ENCODE peak calls at places on chromosome 2, in ten cellular contexts. W is body of pancreas, V is prostate gland, O is A549, S is IMR-90, N is adrenal gland, K is suprapubic skin, F is transverse colon, J is testis, Q is gastrocnemius medialis. T is an unnamed sample. For H3K4me1, the result is how much of the 10 kb centered on the place peaks cover.

GRCh38 chr2:101386599-101387150 is 628 bp downstream of the CREG2 start:
- DNase-seq in V (no peak), Q (no peak), S (no peak), K (no peak), O (peak), N (peak), F (no peak), W (peak), J (no peak), T (no peak)

GRCh38 chr2:240685771-240686371 is 3.2 kb upstream of the AQP12B start:
- DNase-seq in S (no peak), W (peak), Q (no peak), O (no peak), V (peak), J (no peak), F (peak), K (no peak), N (no peak), T (no peak)

GRCh38 chr2:25372405-25373268 is 30.9 kb upstream of the DNMT3A start:
- DNase-seq in O (no peak), J (no peak), W (no peak), N (no peak), Q (no peak), K (no peak), S (no peak), F (no peak), V (no peak), T (peak)

GRCh38 chr2:86017901-86018896 is 87.5 kb downstream of the POLR1A start:
- DNase-seq in W (peak), Q (peak), N (peak), O (peak), J (no peak), S (peak), V (peak), F (peak), K (peak), T (peak)

GRCh38 chr2:174874081-174874480 is 109.8 kb upstream of the CHRNA1 start:
- DNase-seq in J (no peak), S (no peak), F (no peak), K (no peak), V (no peak), W (no peak), O (no peak), Q (no peak), N (no peak), T (no peak)

GRCh38 chr2:159811232-159811631 is 13.2 kb upstream of the CD302 start:
- DNase-seq in N (no peak), K (no peak), W (no peak), Q (no peak), J (no peak), S (no peak), O (no peak), V (no peak), F (no peak), T (no peak)

GRCh38 chr2:8563814-8564474 is 117.9 kb upstream of the ID2 start:
- DNase-seq in O (no peak), F (peak), K (peak), S (no peak), W (no peak), Q (no peak), N (no peak), V (no peak), J (no peak), T (no peak)

GRCh38 chr2:16135196-16135912 is 195.0 kb downstream of the MYCN start:
- DNase-seq in O (no peak), N (no peak), W (no peak), K (no peak), F (no peak), J (no peak), S (no peak), V (no peak), Q (no peak), T (no peak)

GRCh38 chr2:3504741-3505140 is 14.6 kb downstream of the ADI1 start:
- DNase-seq in Q (no peak), O (no peak), F (no peak), N (no peak), W (no peak), V (no peak), S (no peak), K (no peak), J (no peak), T (no peak)

GRCh38 chr2:67295851-67296250 is 101.3 kb upstream of the ETAA1 start:
- DNase-seq in S (peak), Q (no peak), V (no peak), N (peak), K (no peak), W (no peak), J (no peak), F (no peak), O (no peak), T (no peak)

GRCh38 chr2:9647884-9648283 is 17.1 kb upstream of the YWHAQ start:
- DNase-seq in N (no peak), S (no peak), K (no peak), Q (no peak), F (no peak), J (no peak), O (no peak), V (no peak), W (no peak), T (no peak)

GRCh38 chr2:36770542-36771287 is 74.2 kb downstream of the VIT start:
- DNase-seq in S (peak), J (peak), Q (no peak), F (peak), V (no peak), N (no peak), W (peak), O (peak), K (no peak), T (no peak)

GRCh38 chr2:171957061-171957460 is 34.8 kb downstream of the HAT1 start:
- DNase-seq in J (no peak), V (no peak), N (no peak), W (no peak), S (no peak), F (no peak), Q (no peak), O (no peak), K (no peak), T (no peak)

GRCh38 chr2:189608799-189609422 is 28.3 kb upstream of the SLC40A1 start:
- DNase-seq in K (no peak), Q (no peak), V (no peak), S (peak), J (no peak), F (no peak), N (no peak), O (no peak), W (no peak), T (no peak)

GRCh38 chr2:70901235-70902066 is 34.2 kb upstream of the ATP6V1B1 start:
- DNase-seq in O (no peak), K (no peak), F (no peak), J (no peak), N (no peak), V (no peak), Q (no peak), W (peak), S (peak), T (no peak)

GRCh38 chr2:62297642-62298010 is 101.7 kb downstream of the B3GNT2 start:
- DNase-seq in V (no peak), F (no peak), K (no peak), Q (no peak), J (no peak), W (peak), S (no peak), N (no peak), O (no peak), T (no peak)

GRCh38 chr2:230131366-230131765 is 62.6 kb upstream of the SLC16A14 start:
- DNase-seq in V (no peak), K (no peak), O (no peak), N (peak), Q (no peak), S (no peak), J (no peak), W (peak), F (no peak), T (no peak)

GRCh38 chr2:86442642-86443005 is 1.5 kb downstream of the KDM3A start:
- DNase-seq in J (peak), F (peak), Q (peak), O (peak), N (peak), S (peak), V (peak), W (peak), K (peak), T (peak)

GRCh38 chr2:221731432-221731831 is 159.3 kb upstream of the EPHA4 start:
- DNase-seq in F (no peak), S (no peak), N (no peak), W (no peak), K (no peak), O (peak), Q (no peak), J (no peak), V (no peak), T (no peak)

DNA sequence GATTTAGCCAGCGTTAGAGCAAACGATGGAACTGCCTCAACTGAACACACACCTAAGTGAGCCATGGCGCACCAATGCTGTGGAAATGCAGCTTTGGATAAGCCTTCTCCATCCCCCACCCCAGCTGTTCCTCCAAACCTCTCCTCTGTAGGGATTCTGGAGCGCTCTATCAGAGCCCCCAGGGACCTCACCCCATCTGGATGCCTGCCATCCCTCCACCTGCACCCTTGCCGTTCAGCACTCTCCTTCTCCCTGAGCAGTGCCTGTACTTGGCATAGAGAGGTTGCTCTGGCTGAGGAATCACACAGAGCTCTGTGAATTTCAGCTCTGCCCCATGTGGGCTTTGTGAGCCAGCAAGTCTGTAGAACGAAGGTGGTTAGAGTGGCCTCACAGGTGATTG is 42.8 kb upstream of the INHBB start:
- DNase-seq in W (no peak), V (no peak), Q (no peak), O (no peak), F (no peak), N (no peak), K (no peak), J (no peak), S (no peak), T (no peak)
- TF ChIP-seq POLR2A in W (no peak), V (no peak), Q (no peak), O (no peak), F (no peak), N (no peak), K (no peak), J (no peak), S (no peak), T (no peak)

DNA sequence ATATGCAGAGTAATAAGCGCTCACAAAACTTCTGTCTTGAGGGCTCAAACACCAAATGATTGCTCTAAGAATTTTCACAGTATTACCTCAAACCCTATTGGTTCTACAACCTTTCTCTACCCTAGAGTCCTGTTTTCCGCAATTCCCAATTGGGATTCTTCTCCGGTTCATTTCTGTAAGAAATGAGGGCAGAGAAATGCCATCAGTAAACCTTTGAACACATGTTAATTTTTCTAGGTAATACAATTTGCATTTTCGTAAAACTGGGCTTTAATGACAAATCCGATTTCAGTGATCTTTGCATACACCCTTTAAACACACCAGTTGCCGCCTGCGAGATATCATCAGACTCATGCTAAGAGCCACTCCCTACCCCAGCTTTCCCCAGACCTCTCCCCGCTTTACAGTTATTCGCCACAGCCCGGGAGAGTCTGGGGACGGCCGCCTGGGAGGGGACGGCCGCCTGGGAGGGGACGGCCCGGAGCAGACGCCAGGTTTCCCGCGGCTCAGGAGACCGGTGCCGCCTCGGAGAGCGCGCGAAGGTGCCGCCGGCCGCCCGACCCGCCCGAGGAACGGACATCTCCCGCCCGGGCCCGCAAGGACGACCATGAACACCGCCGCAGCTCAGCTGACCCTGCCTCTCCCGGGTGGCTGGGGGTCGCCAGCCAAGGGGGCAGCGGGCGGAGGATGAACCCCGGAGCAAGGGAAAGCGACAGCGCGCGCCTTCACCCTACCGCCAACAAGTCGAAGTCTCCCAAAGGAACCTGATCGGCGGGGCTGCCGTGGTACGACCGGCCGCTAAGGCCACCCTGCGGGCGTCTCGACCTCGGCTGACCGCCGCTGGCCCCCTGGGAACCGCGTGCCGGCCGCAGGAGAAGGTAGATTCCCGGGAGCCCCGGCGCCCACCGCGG is 463 bp downstream of the SMC6 start:
- DNase-seq in O (peak), W (peak), S (peak), Q (no peak), F (peak), K (no peak), N (peak), J (peak), V (peak), T (peak)
- H3K4me1 ChIP-seq in O (half or more), W (under half), S (under half), Q (under half), F (half or more), K (under half), N (under half), J (under half), V (under half), T (under half)

DNA sequence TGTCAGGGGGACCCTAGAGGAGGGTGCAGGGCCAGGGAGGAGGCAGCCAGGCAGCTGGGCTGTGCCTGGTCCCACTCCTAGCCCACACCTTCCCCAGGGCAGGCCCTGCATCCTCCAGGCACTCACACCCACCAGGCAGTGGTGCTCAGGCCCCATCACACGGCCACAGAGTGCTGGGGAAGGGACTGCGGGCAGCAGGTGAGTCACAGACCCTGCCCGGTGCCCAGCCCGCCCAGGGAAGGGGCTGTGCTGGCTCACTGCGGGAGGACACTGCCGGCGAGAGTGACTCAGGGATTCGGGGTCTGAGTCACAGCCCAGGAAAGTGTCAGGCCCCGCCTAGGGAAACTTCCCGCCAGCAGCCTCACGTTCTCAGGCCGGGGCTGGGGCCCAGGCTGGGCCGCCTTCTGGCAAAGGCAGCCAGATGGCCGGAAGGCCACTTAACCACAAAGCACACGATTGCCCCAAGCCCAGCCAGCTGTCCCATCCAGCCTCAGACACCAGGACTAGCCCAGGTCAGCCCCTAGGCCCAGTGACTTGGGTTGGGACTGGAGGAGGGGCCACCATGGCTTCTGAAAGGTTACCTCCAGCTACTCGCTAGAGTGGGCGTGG is 42.2 kb downstream of the BIN1 start:
- DNase-seq in W (peak), K (peak), V (peak), S (peak), J (peak), O (peak), Q (peak), N (peak), F (peak), T (peak)
- TF ChIP-seq POLR2A in W (no peak), K (no peak), V (no peak), S (peak), J (no peak), O (peak), Q (peak), N (no peak), F (no peak), T (no peak)

GRCh38 chr2:21317131-21317530 is 193.4 kb downstream of the TDRD15 start:
- DNase-seq in J (peak), O (peak), Q (no peak), W (peak), K (no peak), F (peak), N (peak), V (no peak), S (peak), T (no peak)

DNA sequence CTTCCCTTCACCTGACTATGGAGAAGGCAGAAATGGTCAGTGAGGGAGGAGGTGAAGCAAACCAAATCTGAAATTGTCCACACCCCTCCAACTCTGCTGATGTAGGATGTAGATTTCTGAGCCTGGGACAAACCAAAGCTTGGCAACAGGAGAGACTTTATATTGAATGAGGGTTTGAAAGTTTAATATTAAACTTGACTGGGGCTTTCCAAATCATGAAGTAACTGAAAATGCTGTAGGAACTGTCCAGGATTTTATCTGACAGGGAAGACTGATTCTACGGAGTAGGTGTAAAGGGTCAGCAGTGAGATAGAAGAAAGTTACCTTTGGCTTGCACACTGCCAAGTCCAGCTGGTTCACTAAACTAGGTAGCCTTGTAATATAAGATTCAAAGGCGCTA is 194.5 kb downstream of the TDRD15 start:
- DNase-seq in F (no peak), W (no peak), O (no peak), K (no peak), J (no peak), Q (no peak), N (no peak), S (no peak), V (no peak), T (no peak)
- H3K4me1 ChIP-seq in F (under half), W (under half), O (under half), K (under half), J (under half), Q (under half), N (under half), S (under half), V (under half), T (under half)

DNA sequence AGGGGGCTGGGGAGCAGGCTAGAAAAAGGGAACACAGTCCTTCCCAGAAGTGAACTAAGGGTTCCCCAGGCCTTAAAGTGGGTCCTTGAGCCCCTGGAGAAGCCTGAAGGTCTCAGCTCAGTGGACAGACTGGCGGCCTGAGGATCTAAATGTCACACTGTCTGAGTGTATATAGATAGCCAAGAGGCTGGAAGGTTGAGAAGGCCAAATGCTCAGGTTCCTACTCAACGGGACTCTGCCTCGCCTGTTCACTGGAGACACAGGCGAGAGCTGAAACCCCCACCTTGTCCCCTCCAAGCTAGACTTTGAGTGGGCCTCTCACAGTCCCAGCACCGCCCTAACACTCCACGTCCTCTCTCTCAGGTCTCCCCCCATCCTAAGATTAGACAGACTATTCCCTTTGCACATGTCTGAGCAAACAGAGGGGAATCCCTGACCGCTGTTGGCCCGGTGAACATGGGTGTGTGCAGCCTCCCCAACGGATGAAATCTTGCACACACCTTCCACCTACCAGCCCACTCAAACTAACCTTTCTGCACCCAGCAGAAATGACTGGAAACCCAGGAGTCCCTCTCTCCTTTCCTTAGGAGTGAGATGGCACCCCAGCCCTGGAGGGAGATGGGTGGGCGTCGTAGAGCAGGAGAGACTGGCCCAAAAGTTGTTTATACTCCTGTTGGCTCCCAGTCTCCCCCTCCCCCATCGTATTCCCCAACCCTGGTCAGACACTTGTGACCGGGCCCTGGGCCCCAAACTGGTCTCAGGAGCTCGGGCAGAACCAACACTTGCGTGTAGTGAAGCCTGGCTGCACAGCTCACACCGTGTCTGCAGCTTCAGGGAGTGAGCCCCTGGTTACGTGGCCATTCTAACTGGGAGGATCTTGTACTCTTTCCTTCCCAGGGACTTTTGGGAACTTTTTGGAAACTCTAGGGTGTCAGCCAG is 1.9 kb downstream of the PKDCC start:
- DNase-seq in J (no peak), S (no peak), K (no peak), N (no peak), O (no peak), W (no peak), Q (peak), V (no peak), F (no peak), T (no peak)
- TF ChIP-seq POLR2A in J (no peak), S (no peak), K (no peak), N (no peak), O (no peak), W (no peak), Q (peak), V (no peak), F (peak), T (no peak)